ENCODE peak calls at places on chromosomes 2 and 18, in eight cellular contexts. C is foreskin keratinocyte, T is osteoblast, J is A549, R is cardiac muscle cell, F is transverse colon, H is GM23248, V is aorta. Z is an unnamed sample. For H3K4me1, the result is how much of the 10 kb centered on the place peaks cover.

GRCh38 chr2:133773862-133774674 is 205.8 kb upstream of the NCKAP5 start:
- DNase-seq in T (no peak), R (no peak), C (no peak), J (no peak), V (no peak), H (no peak), F (no peak), Z (no peak)

GRCh38 chr2:10372195-10372861 is 69.6 kb downstream of the HPCAL1 start:
- DNase-seq in T (peak), V (no peak), R (no peak), C (no peak), F (no peak), J (no peak), H (no peak), Z (peak)

GRCh38 chr2:111162718-111163331 is 42.1 kb downstream of the BCL2L11 start:
- DNase-seq in F (no peak), H (no peak), T (no peak), V (no peak), J (no peak), C (no peak), R (peak), Z (peak)

GRCh38 chr2:173752152-173752551 is 213.0 kb downstream of the SP3 start:
- DNase-seq in C (peak), F (no peak), R (peak), V (no peak), J (no peak), T (peak), H (peak), Z (peak)

GRCh38 chr18:73824684-73825083 is 322.9 kb downstream of the FBXO15 start:
- DNase-seq in C (no peak), T (no peak), V (no peak), R (no peak), F (no peak), H (peak), J (no peak), Z (no peak)

GRCh38 chr2:8677646-8678592 is 3.9 kb upstream of the ID2 start:
- DNase-seq in J (no peak), R (peak), F (peak), H (peak), T (peak), C (no peak), V (peak), Z (peak)

GRCh38 chr18:26215247-26215970 is 10.8 kb upstream of the TAF4B start:
- DNase-seq in R (no peak), C (no peak), F (no peak), H (no peak), V (no peak), T (no peak), J (no peak), Z (no peak)

GRCh38 chr18:47397671-47398319 is 146.3 kb upstream of the SKOR2 start:
- DNase-seq in J (peak), V (no peak), F (peak), R (no peak), H (no peak), C (no peak), T (no peak), Z (peak)

GRCh38 chr18:60277855-60278480 is 94.6 kb downstream of the MC4R start:
- DNase-seq in F (no peak), T (no peak), C (peak), J (no peak), R (peak), H (peak), V (no peak), Z (no peak)

GRCh38 chr2:675460-675859 is 1.7 kb downstream of the TMEM18 start:
- DNase-seq in V (no peak), J (no peak), H (no peak), C (no peak), R (no peak), T (peak), F (no peak), Z (peak)

GRCh38 chr2:163884416-163884815 is 148.6 kb upstream of the FIGN start:
- DNase-seq in J (no peak), R (no peak), C (no peak), H (no peak), T (no peak), V (peak), F (no peak), Z (no peak)

GRCh38 chr2:120737802-120738516 is 2.3 kb downstream of the GLI2 start:
- DNase-seq in F (peak), H (no peak), V (no peak), T (no peak), J (no peak), C (peak), R (peak), Z (peak)

GRCh38 chr2:27060323-27060722 is 8.9 kb downstream of the AGBL5 start:
- DNase-seq in V (no peak), T (no peak), F (no peak), J (no peak), H (no peak), R (no peak), C (no peak), Z (no peak)

GRCh38 chr2:7024261-7024660 is 107.0 kb downstream of the RNF144A start:
- DNase-seq in J (no peak), V (no peak), R (no peak), H (no peak), C (no peak), T (no peak), F (no peak), Z (no peak)

GRCh38 chr2:220394433-220394832 is 767.0 kb downstream of the SLC4A3 start:
- DNase-seq in T (no peak), J (no peak), H (peak), C (peak), R (peak), V (no peak), F (no peak), Z (no peak)

GRCh38 chr2:168573128-168573903 is 117.2 kb downstream of the CERS6 start:
- DNase-seq in R (peak), F (no peak), J (no peak), T (peak), H (peak), C (no peak), V (no peak), Z (no peak)

GRCh38 chr2:71277536-71278103 is 50.7 kb upstream of the PAIP2B start:
- DNase-seq in R (peak), H (peak), F (peak), T (peak), J (peak), V (peak), C (peak), Z (peak)

GRCh38 chr2:71282493-71282892 is 49.1 kb upstream of the ZNF638 start:
- DNase-seq in T (no peak), H (peak), F (no peak), R (peak), J (no peak), V (no peak), C (no peak), Z (peak)

GRCh38 chr2:71283131-71283530 is 48.5 kb upstream of the ZNF638 start:
- DNase-seq in R (no peak), T (no peak), C (no peak), J (no peak), V (no peak), F (no peak), H (no peak), Z (no peak)

GRCh38 chr2:71285706-71286105 is 45.9 kb upstream of the ZNF638 start:
- DNase-seq in F (no peak), J (no peak), R (no peak), H (no peak), C (no peak), T (no peak), V (no peak), Z (no peak)

DNA sequence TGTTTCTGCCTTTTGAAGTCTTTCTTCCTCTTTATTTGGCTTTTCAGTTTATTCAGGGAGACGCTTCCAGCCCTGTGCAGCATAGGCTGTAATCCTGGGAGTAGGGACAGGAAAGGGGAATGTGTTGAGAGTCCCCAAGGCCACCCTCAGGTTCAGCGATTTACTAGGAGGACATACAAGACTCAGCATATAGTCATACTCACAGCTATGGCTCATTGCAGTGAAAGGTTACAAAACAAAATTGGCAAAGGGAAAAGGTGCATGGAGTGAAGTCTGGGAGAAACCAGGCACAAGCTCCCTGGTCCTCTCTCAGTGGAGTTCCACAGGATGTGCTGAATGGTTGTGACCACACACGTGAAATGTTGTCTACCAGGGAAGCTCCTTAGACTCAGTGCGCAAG is 49.6 kb upstream of the ZNF638 start:
- DNase-seq in R (no peak), V (no peak), J (no peak), C (no peak), H (peak), T (no peak), F (no peak), Z (no peak)
- H3K4me1 ChIP-seq in R (under half), V (under half), J (under half), C (under half), H (under half), T (under half), F (under half), Z (under half)

GRCh38 chr2:147572622-147573021 is 272.2 kb upstream of the ACVR2A start:
- DNase-seq in C (peak), F (no peak), J (no peak), H (peak), R (no peak), T (no peak), V (no peak), Z (no peak)
- H3K4me1 ChIP-seq in C (under half), F (under half), J (under half), H (under half), R (under half), T (under half), V (under half), Z (under half)

DNA sequence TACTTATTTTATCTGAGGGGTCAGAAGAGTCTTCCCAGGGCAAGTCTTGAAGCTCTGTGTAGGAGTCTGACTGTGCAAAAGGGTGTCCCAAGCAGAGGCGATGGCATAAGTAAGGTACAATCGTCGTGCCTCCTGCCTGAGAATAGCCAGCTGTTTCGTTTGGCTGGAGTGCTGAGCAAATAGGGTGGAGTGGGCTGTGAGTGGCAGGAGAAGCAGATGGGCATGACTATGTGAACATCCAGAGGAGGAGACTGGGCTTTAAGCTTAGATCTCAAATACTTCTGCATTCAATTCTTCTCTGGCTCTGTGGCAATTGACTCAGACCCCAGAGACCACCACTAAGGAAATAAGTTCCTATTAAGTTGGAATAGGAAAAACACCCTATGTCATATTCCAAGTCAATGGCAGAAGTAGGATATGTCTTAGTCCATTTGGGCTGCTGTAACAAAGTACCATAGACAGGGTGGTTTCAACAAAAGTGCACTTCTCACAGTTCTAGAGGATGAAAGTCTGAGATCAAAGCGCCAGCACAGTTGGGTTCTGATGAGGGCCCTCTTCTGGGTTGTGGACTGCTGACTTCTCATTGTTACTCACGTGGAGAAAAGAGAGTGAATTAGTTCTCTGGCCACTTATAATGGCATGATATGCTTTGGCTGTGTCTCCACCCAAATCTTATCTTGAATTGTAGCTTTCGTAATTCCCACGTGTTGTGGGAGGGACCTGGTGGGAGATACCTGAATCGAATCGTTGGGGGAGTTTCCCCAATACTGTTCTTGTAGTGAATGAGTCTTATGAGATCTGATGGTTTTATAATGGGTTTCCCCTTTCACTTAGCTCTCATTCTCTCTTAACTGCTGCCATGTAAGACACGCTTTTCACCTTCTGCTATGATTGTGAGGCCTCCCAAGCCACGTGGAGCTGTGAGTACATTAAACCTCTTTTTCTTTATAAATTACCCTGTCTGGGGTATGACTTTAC is 120.2 kb downstream of the LPIN1 start:
- DNase-seq in F (no peak), H (no peak), R (no peak), J (no peak), C (no peak), V (no peak), T (no peak), Z (peak)
- H3K4me1 ChIP-seq in F (under half), H (under half), R (under half), J (under half), C (under half), V (under half), T (under half), Z (under half)

GRCh38 chr2:152467677-152468406 is 132.9 kb downstream of the FMNL2 start:
- DNase-seq in T (no peak), V (no peak), F (no peak), C (no peak), J (no peak), H (no peak), R (no peak), Z (no peak)
- H3K4me1 ChIP-seq in T (under half), V (under half), F (half or more), C (under half), J (half or more), H (under half), R (under half), Z (under half)

GRCh38 chr2:46157966-46158310 is 139.3 kb upstream of the EPAS1 start:
- DNase-seq in V (no peak), F (no peak), R (peak), T (no peak), C (no peak), H (no peak), J (no peak), Z (no peak)
- H3K4me1 ChIP-seq in V (under half), F (under half), R (under half), T (under half), C (under half), H (under half), J (under half), Z (under half)

GRCh38 chr2:207133862-207134519 is 31.8 kb downstream of the KLF7 start:
- DNase-seq in H (peak), F (peak), R (peak), J (no peak), T (peak), C (peak), V (peak), Z (no peak)

GRCh38 chr2:207135801-207136457 is 29.8 kb downstream of the KLF7 start:
- DNase-seq in F (no peak), T (peak), R (no peak), H (no peak), V (no peak), J (no peak), C (no peak), Z (no peak)

GRCh38 chr2:207136872-207137271 is 28.9 kb downstream of the KLF7 start:
- DNase-seq in J (no peak), H (no peak), R (no peak), F (no peak), V (no peak), C (no peak), T (no peak), Z (no peak)

GRCh38 chr2:207133493-207133861 is 32.3 kb downstream of the KLF7 start:
- DNase-seq in T (no peak), J (no peak), R (no peak), H (peak), V (no peak), F (no peak), C (no peak), Z (no peak)

GRCh38 chr2:207135340-207135739 is 30.4 kb downstream of the KLF7 start:
- DNase-seq in T (no peak), J (no peak), R (peak), H (peak), V (no peak), C (peak), F (no peak), Z (no peak)
- H3K4me1 ChIP-seq in T (under half), J (half or more), R (under half), H (half or more), V (under half), C (half or more), F (half or more), Z (under half)

GRCh38 chr18:72104851-72105250 is 439.3 kb downstream of the CBLN2 start:
- DNase-seq in R (no peak), C (no peak), J (no peak), V (no peak), T (no peak), H (no peak), F (no peak), Z (no peak)
- H3K4me1 ChIP-seq in R (under half), C (under half), J (under half), V (under half), T (under half), H (under half), F (under half), Z (under half)

GRCh38 chr18:7857562-7857961 is 290.4 kb downstream of the PTPRM start:
- DNase-seq in C (no peak), T (no peak), F (no peak), J (no peak), H (no peak), R (peak), V (no peak), Z (no peak)
- H3K4me1 ChIP-seq in C (under half), T (under half), F (under half), J (half or more), H (under half), R (under half), V (under half), Z (under half)

DNA sequence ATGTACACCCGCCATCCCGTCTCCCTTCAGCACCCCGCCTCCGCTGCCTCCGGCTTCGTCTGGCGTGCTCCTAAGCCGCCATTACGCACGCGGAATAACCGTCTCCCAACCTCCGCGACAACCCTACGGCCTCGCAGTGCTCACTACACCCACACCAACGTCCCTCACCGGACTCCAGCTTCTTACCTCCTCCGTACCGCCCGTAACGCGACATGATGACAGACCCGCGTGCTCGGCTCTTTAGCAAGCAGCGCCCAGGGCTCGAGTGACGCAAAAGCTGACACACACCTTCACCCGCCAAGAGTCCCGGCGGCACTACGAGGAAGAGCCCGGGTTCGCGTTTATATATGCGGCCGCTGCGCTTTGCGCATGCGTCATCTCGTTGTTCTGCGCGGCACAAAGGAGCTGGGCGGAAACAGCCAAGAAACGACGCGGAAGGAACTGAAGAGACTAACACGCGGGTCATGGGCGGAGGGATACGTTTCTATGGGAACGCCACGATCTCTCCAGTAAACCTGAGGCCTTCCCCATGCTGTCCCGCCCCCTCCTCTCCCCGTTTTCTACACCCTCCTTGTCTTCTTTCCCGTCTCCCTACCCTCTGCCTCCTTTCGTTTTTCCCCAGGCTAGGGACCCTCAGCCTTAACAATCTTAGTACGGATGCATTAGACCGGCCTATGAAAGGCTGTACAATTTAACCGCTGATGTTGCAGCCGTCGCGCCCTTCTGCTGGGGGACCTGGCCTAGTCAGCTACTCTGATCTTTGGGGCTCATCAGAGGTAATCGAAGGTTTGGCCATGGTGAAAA is at the start of gene SRSF7:
- DNase-seq in T (peak), C (peak), H (peak), V (peak), F (peak), J (peak), R (peak), Z (peak)
- H3K4me1 ChIP-seq in T (under half), C (under half), H (under half), V (under half), F (under half), J (under half), R (under half), Z (under half)